ENCODE peak calls at places on chromosome 19, in five cellular contexts. K, Y, D, S and V are unnamed samples.
A peak's percentile ranks its signal among the peaks of the same experiment; 100 is the strongest.

GRCh38 chr19:46625731-46626130 is 842 bp upstream of the PTGIR start:
- DNase-seq in K (no peak), Y (no peak), D (no peak), S (no peak), V (no peak)

GRCh38 chr19:49120325-49120683 is 960 bp downstream of the PPFIA3 start:
- DNase-seq in K (no peak), Y (no peak), D (no peak), S (no peak), V (no peak)

GRCh38 chr19:35363001-35363590 is 4.8 kb downstream of the FFAR3 start:
- DNase-seq in K (no peak), Y (no peak), D (no peak), S (no peak), V (no peak)

GRCh38 chr19:5292843-5293606 is 47.6 kb downstream of the PTPRS start:
- DNase-seq in K (peak; percentile 57), Y (peak; percentile 63), D (peak; percentile 83), S (peak; percentile 74), V (peak; percentile 91)

GRCh38 chr19:50167314-50167721 is 4.2 kb upstream of the IZUMO2 start:
- DNase-seq in K (no peak), Y (no peak), D (no peak), S (no peak), V (no peak)

GRCh38 chr19:35992902-35993765 is 1.9 kb upstream of the SDHAF1 start:
- DNase-seq in K (no peak), Y (no peak), D (no peak), S (no peak), V (peak; percentile 58)

GRCh38 chr19:20102097-20102496 is 24.3 kb downstream of the ZNF90 start:
- DNase-seq in K (no peak), Y (no peak), D (no peak), S (no peak), V (no peak)

GRCh38 chr19:51366999-51367564 is 894 bp upstream of the ETFB start:
- DNase-seq in K (no peak), Y (no peak), D (peak; percentile 68), S (no peak), V (no peak)

GRCh38 chr19:48918801-48919247 is 14.7 kb upstream of the DHDH start:
- DNase-seq in K (no peak), Y (no peak), D (peak; percentile 77), S (no peak), V (no peak)

GRCh38 chr19:16389848-16390247 is 65.2 kb downstream of the KLF2 start:
- DNase-seq in K (no peak), Y (no peak), D (no peak), S (no peak), V (no peak)

GRCh38 chr19:7260161-7260560 is 34.1 kb downstream of the INSR start:
- DNase-seq in K (no peak), Y (no peak), D (no peak), S (no peak), V (no peak)

GRCh38 chr19:35355851-35356460 is 2.3 kb upstream of the FFAR3 start:
- DNase-seq in K (no peak), Y (no peak), D (no peak), S (peak; percentile 42), V (no peak)

GRCh38 chr19:934865-935422 is 9.1 kb downstream of the ARID3A start:
- DNase-seq in K (peak; percentile 86), Y (peak; percentile 39), D (no peak), S (peak; percentile 90), V (no peak)

GRCh38 chr19:49196527-49197240 is 39.1 kb downstream of the TRPM4 start:
- DNase-seq in K (peak; percentile 48), Y (no peak), D (no peak), S (peak; percentile 12), V (no peak)

GRCh38 chr19:18173572-18174294 is at the start of gene IFI30:
- DNase-seq in K (peak; percentile 75), Y (no peak), D (peak; percentile 90), S (peak; percentile 56), V (peak; percentile 86)

GRCh38 chr19:42628411-42629135 is 33.8 kb upstream of the CEACAM8 start:
- DNase-seq in K (no peak), Y (no peak), D (no peak), S (no peak), V (peak; percentile 47)

GRCh38 chr19:48940902-48941301 is 7.4 kb downstream of the DHDH start:
- DNase-seq in K (no peak), Y (no peak), D (no peak), S (no peak), V (no peak)

GRCh38 chr19:47663911-47664771 is 49.1 kb upstream of the EHD2 start:
- DNase-seq in K (peak; percentile 85), Y (peak; percentile 90), D (no peak), S (peak; percentile 100), V (no peak)

GRCh38 chr19:55907286-55907685 is 24.9 kb downstream of the NLRP13 start:
- DNase-seq in K (no peak), Y (no peak), D (no peak), S (no peak), V (no peak)

DNA sequence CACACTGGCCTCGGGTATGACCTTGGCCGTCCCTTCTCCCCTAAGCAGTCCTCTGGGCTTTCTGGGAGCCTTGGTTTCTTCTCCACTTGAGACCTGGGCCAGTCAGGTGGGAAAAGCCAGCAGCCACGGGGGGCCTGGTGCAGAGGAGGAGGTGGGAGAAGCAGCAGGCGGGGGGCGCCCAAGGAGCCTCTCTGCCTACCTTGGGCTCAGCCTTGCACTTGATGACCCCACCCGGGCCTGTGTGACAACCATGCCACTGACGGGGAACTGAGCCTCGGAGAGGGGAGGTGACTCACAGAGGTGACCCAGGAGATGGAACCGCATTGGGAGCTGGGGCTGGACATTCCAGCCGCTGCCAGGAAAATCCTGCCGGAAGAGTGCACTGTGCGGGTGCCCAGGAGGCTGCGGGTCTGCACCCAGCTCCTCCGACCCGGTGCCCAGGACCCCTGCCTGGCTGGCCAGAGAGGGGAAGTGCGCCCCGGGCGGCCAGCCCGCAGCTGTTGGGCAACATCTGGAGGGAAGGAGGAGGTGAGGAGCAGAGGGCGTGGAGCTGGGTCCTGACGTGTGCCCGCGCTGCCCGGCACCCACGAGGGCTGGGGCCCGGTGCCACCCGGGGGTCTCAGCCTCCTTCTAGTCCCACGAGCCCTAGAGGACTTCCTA is 23.4 kb upstream of the SLC7A10 start:
- DNase-seq in K (no peak), Y (no peak), D (no peak), S (no peak), V (no peak)
- TF ChIP-seq CTCF in K (no peak), Y (no peak), D (no peak), S (no peak), V (no peak)

DNA sequence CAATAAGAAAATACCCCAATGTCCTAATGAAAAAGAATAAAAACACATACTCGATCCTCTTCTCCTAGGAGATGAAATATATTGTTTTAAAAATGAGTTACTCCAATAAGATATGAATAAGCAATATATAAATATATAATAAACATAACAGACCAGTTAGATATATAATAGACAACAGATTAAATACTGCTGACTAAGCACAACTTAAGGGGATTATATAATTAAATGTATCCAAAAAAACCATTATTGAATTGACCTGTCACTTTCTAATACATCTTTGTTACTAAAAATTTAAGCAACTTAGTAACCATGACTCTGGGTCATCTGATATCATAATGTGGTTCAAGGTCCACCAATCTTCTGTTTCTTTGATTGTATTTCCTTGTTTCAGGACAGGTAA is 14.0 kb upstream of the ZNF780B start:
- DNase-seq in K (no peak), Y (no peak), D (no peak), S (no peak), V (no peak)
- TF ChIP-seq CTCF in K (no peak), Y (no peak), D (no peak), S (no peak), V (no peak)

DNA sequence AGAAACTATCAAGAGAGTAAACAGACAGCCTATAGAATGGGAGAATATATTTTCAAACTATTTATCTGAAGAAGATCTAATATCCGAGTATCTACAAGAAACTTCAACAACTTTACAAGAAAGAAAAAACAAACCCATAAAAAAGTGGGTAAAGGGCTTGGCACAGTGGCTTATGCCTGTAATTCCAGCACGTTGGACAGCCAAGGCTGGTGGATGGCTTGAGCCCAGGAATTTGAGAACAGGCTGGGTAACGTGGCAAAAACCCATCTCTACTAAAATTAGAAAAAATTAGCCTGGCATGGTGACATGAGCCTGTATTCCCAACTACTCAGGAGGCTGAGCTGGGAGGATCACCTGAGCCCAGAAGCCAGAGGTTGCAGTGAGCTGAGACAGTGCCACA is 7.8 kb upstream of the LGALS16 start:
- DNase-seq in K (no peak), Y (no peak), D (no peak), S (no peak), V (no peak)
- TF ChIP-seq CTCF in K (no peak), Y (no peak), D (no peak), S (no peak), V (no peak)

DNA sequence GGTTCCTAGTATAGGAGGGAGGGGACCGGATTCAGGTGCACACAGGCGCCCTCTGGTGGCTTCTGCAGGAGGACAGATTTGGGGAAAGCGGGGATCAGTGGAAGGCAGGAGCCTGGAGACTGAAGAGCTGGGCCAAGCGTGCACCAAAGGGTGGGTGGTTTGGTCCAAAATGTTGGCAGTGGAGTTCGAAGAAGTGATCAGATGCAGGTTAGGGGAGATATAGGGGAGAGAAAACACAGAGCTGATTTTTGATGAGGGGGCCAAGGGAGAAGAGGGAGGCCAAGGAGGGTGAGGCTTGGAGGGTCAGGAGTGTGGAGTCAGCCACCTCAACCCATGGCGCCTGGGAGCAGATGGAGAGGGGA is 6.8 kb upstream of the CARM1 start:
- DNase-seq in K (peak; percentile 64), Y (no peak), D (peak; percentile 85), S (peak; percentile 84), V (peak; percentile 82)
- TF ChIP-seq CTCF in K (peak; percentile 66), Y (peak; percentile 98), D (peak; percentile 98), S (peak; percentile 92), V (peak; percentile 86)